ENCODE peak calls at places on chromosomes 5 and 9, in seven cellular contexts. U, B, T, A, Z, E and W are unnamed samples.

GRCh38 chr9:33142531-33142930 is 24.6 kb downstream of the B4GALT1 start:
- DNase-seq in U (no peak), B (peak; percentile 68), T (no peak), A (no peak), Z (no peak), E (no peak), W (no peak)

GRCh38 chr9:71620806-71621205 is 147.5 kb downstream of the CEMIP2 start:
- DNase-seq in U (no peak), B (no peak), T (no peak), A (no peak), Z (no peak), E (no peak), W (no peak)

GRCh38 chr5:92641031-92641962 is 939.7 kb downstream of the NR2F1-AS1 start:
- DNase-seq in U (peak; percentile 84), B (no peak), T (peak; percentile 85), A (peak; percentile 33), Z (peak; percentile 46), E (no peak), W (no peak)

GRCh38 chr5:167853421-167853820 is 438.0 kb upstream of the WWC1 start:
- DNase-seq in U (no peak), B (no peak), T (peak; percentile 3), A (peak; percentile 58), Z (no peak), E (no peak), W (no peak)

GRCh38 chr5:168528521-168529360 is at the start of gene FBLL1:
- DNase-seq in U (no peak), B (no peak), T (peak; percentile 24), A (no peak), Z (no peak), E (peak; percentile 54), W (peak; percentile 46)

GRCh38 chr9:127121628-127122175 is 733 bp downstream of the ANGPTL2 start:
- DNase-seq in U (no peak), B (no peak), T (no peak), A (peak; percentile 25), Z (no peak), E (no peak), W (no peak)

GRCh38 chr5:54753034-54753433 is 232.4 kb downstream of the ESM1 start:
- DNase-seq in U (no peak), B (peak; percentile 60), T (peak; percentile 59), A (peak; percentile 38), Z (peak; percentile 42), E (peak; percentile 44), W (peak; percentile 44)

GRCh38 chr9:104313396-104314110 is 190.5 kb upstream of the OR13F1 start:
- DNase-seq in U (no peak), B (no peak), T (no peak), A (no peak), Z (no peak), E (no peak), W (no peak)

GRCh38 chr5:117800261-117800660 is 1188.1 kb downstream of the DTWD2 start:
- DNase-seq in U (no peak), B (no peak), T (no peak), A (peak; percentile 14), Z (no peak), E (no peak), W (no peak)

GRCh38 chr5:144236479-144236878 is 65.8 kb downstream of the KCTD16 start:
- DNase-seq in U (no peak), B (no peak), T (no peak), A (no peak), Z (no peak), E (no peak), W (no peak)

GRCh38 chr5:74839228-74839627 is 27.0 kb downstream of the FAM169A start:
- DNase-seq in U (no peak), B (no peak), T (no peak), A (no peak), Z (no peak), E (no peak), W (no peak)

GRCh38 chr5:179167871-179168451 is 107.8 kb downstream of the ZNF354C start:
- DNase-seq in U (no peak), B (no peak), T (no peak), A (no peak), Z (no peak), E (no peak), W (no peak)

GRCh38 chr5:25858019-25858418 is 1180.4 kb downstream of the CDH9 start:
- DNase-seq in U (peak; percentile 32), B (no peak), T (no peak), A (no peak), Z (no peak), E (no peak), W (no peak)

GRCh38 chr5:17021363-17021932 is 85.4 kb upstream of the MYO10 start:
- DNase-seq in U (no peak), B (no peak), T (no peak), A (peak; percentile 52), Z (no peak), E (no peak), W (no peak)

GRCh38 chr9:111586378-111586777 is 13.1 kb downstream of the PTGR1 start:
- DNase-seq in U (no peak), B (no peak), T (no peak), A (no peak), Z (no peak), E (no peak), W (no peak)

GRCh38 chr5:113142186-113142585 is 165.6 kb downstream of the DCP2 start:
- DNase-seq in U (no peak), B (no peak), T (no peak), A (no peak), Z (no peak), E (no peak), W (no peak)

GRCh38 chr5:14776640-14777039 is 94.9 kb downstream of the ANKH start:
- DNase-seq in U (no peak), B (no peak), T (peak; percentile 7), A (no peak), Z (no peak), E (no peak), W (no peak)

GRCh38 chr5:174831985-174832384 is 107.6 kb downstream of the MSX2 start:
- DNase-seq in U (no peak), B (no peak), T (no peak), A (no peak), Z (no peak), E (no peak), W (no peak)

GRCh38 chr5:177094224-177095087 is 7.7 kb downstream of the FGFR4 start:
- DNase-seq in U (peak; percentile 43), B (peak; percentile 30), T (peak; percentile 80), A (no peak), Z (no peak), E (no peak), W (no peak)

GRCh38 chr9:9536481-9536880 is 1076.3 kb downstream of the PTPRD start:
- DNase-seq in U (no peak), B (no peak), T (no peak), A (no peak), Z (no peak), E (no peak), W (no peak)

GRCh38 chr9:135961811-135962695 is 880 bp upstream of the UBAC1 start:
- DNase-seq in U (no peak), B (no peak), T (no peak), A (no peak), Z (no peak), E (no peak), W (no peak)

GRCh38 chr9:94110821-94111252 is 26.6 kb downstream of the PTPDC1 start:
- DNase-seq in U (no peak), B (no peak), T (peak; percentile 71), A (peak; percentile 18), Z (peak; percentile 71), E (no peak), W (no peak)

GRCh38 chr5:59125961-59126360 is 543.1 kb downstream of the RAB3C start:
- DNase-seq in U (no peak), B (no peak), T (peak; percentile 15), A (no peak), Z (no peak), E (no peak), W (no peak)

GRCh38 chr5:9156282-9156681 is 389.6 kb downstream of the SEMA5A start:
- DNase-seq in U (peak; percentile 5), B (no peak), T (peak; percentile 75), A (peak; percentile 70), Z (peak; percentile 64), E (peak; percentile 21), W (peak; percentile 17)

GRCh38 chr5:146338774-146339714 is at the start of gene POU4F3:
- DNase-seq in U (peak; percentile 23), B (no peak), T (no peak), A (no peak), Z (no peak), E (no peak), W (no peak)

GRCh38 chr5:73299665-73300435 is 126.9 kb downstream of the TMEM174 start:
- DNase-seq in U (no peak), B (no peak), T (no peak), A (no peak), Z (no peak), E (peak; percentile 23), W (no peak)

GRCh38 chr5:60633336-60633735 is 66.6 kb downstream of the DEPDC1B start:
- DNase-seq in U (no peak), B (no peak), T (peak; percentile 84), A (peak; percentile 83), Z (peak; percentile 64), E (no peak), W (no peak)

GRCh38 chr5:27511061-27511460 is 472.7 kb upstream of the CDH9 start:
- DNase-seq in U (no peak), B (no peak), T (no peak), A (no peak), Z (no peak), E (no peak), W (no peak)

GRCh38 chr9:73081979-73082657 is 69.5 kb upstream of the ANXA1 start:
- DNase-seq in U (peak; percentile 92), B (no peak), T (peak; percentile 67), A (peak; percentile 36), Z (peak; percentile 52), E (peak; percentile 55), W (peak; percentile 10)

DNA sequence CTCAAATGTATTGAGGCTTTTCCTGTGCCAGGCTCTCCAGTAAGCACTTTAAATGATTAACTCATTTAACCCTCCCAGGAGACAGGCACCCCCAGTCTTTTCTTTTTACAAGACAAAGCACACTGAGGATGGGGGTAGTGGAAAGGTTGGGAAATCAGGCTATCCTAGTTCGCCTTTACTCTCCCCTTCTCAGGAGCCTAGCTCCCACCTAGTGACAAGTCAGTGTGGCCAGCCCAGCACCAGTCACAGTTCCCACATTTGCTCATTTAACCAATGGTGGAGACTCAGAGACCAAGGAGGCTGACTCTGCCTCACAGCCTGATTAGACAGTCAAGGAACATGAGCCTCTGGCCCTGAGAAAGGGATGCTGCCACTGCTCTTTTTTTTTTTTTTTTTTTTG is 3.5 kb downstream of the ALDH7A1 start:
- DNase-seq in U (no peak), B (no peak), T (no peak), A (no peak), Z (no peak), E (no peak), W (no peak)
- TF ChIP-seq CTCF in U (no peak), B (no peak), T (no peak), A (no peak), Z (no peak), E (no peak), W (no peak)

GRCh38 chr9:1619915-1620705 is 395.0 kb upstream of the SMARCA2 start:
- DNase-seq in U (peak; percentile 33), B (no peak), T (peak; percentile 11), A (no peak), Z (peak; percentile 69), E (no peak), W (no peak)
- TF ChIP-seq CTCF in U (peak; percentile 25), B (no peak), T (no peak), A (peak; percentile 53), Z (peak; percentile 53), E (no peak), W (no peak)

GRCh38 chr5:91245871-91246270 is 137.2 kb downstream of the ARRDC3 start:
- DNase-seq in U (no peak), B (no peak), T (peak; percentile 30), A (peak; percentile 8), Z (no peak), E (no peak), W (no peak)
- TF ChIP-seq CTCF in U (no peak), B (no peak), T (peak; percentile 21), A (peak; percentile 43), Z (no peak), E (no peak), W (no peak)

GRCh38 chr5:110040178-110040577 is 350.5 kb downstream of the MAN2A1 start:
- DNase-seq in U (no peak), B (no peak), T (peak; percentile 20), A (no peak), Z (no peak), E (no peak), W (no peak)
- TF ChIP-seq CTCF in U (no peak), B (no peak), T (peak; percentile 34), A (peak; percentile 29), Z (peak; percentile 25), E (no peak), W (no peak)